ENCODE peak calls at places on chromosomes 4 and X, in six cellular contexts. K, C, Y, X, W and O are unnamed samples.

GRCh38 chr4:111213520-111213919 is 590.6 kb upstream of the PITX2 start:
- DNase-seq in X (no peak), C (no peak), W (no peak), Y (no peak), K (no peak), O (no peak)

GRCh38 chrX:555589-556220 is 74.9 kb upstream of the SHOX start:
- DNase-seq in C (no peak), X (no peak), K (no peak), W (no peak), Y (no peak), O (no peak)

GRCh38 chrX:137195991-137196390 is 162.2 kb upstream of the GPR101 start:
- DNase-seq in X (no peak), W (no peak), K (peak), Y (no peak), C (peak), O (no peak)

GRCh38 chr4:174199735-174200134 is 83.7 kb downstream of the FBXO8 start:
- DNase-seq in X (no peak), C (no peak), Y (no peak), W (no peak), K (no peak), O (no peak)

GRCh38 chrX:150365051-150365952 is 2.2 kb downstream of the MAMLD1 start:
- DNase-seq in C (peak), X (peak), Y (peak), W (no peak), K (peak), O (peak)

GRCh38 chr4:103918214-103918613 is 198.4 kb upstream of the TACR3 start:
- DNase-seq in Y (no peak), X (no peak), K (no peak), C (no peak), W (no peak), O (no peak)

GRCh38 chrX:17456526-17456925 is 81.5 kb downstream of the NHS start:
- DNase-seq in X (no peak), K (no peak), Y (no peak), W (no peak), C (no peak), O (no peak)

GRCh38 chr4:146442801-146443200 is 78.9 kb downstream of the SLC10A7 start:
- DNase-seq in Y (no peak), W (no peak), C (peak), X (no peak), K (peak), O (no peak)

GRCh38 chrX:41922694-41923171 is 621 bp downstream of the CASK start:
- DNase-seq in W (no peak), Y (peak), C (peak), X (no peak), K (no peak), O (peak)